ENCODE peak calls at places on chromosomes 16 and 17, in four cellular contexts. W, Z, B and D are unnamed samples. For H3K4me1, the result is how much of the 10 kb centered on the place peaks cover.

GRCh38 chr17:78013683-78014467 is 55.4 kb downstream of the TNRC6C start:
- DNase-seq in W (peak), Z (peak), B (no peak), D (peak)

GRCh38 chr17:64240741-64241347 is 22.2 kb downstream of the TEX2 start:
- DNase-seq in W (peak), Z (peak), B (peak), D (no peak)

GRCh38 chr16:50769-51591 is 2.4 kb downstream of the POLR3K start:
- DNase-seq in W (no peak), Z (no peak), B (no peak), D (no peak)

GRCh38 chr16:89322381-89323119 is 105.0 kb downstream of the ZNF778 start:
- DNase-seq in W (peak), Z (peak), B (peak), D (no peak)

GRCh38 chr17:51684214-51684613 is 423.9 kb downstream of the UTP18 start:
- DNase-seq in W (no peak), Z (no peak), B (no peak), D (no peak)

GRCh38 chr17:43753488-43754129 is 5.0 kb downstream of the SOST start:
- DNase-seq in W (no peak), Z (peak), B (no peak), D (no peak)

GRCh38 chr16:55912022-55912421 is 36.8 kb upstream of the CES5A start:
- DNase-seq in W (no peak), Z (no peak), B (no peak), D (no peak)

GRCh38 chr17:60328679-60329078 is 63.3 kb downstream of the USP32 start:
- DNase-seq in W (no peak), Z (no peak), B (no peak), D (no peak)

GRCh38 chr17:19269102-19269501 is 31.9 kb downstream of the EPN2 start:
- DNase-seq in W (peak), Z (no peak), B (no peak), D (no peak)

GRCh38 chr17:16428098-16428882 is 12.9 kb downstream of the TRPV2 start:
- DNase-seq in W (peak), Z (peak), B (no peak), D (no peak)

GRCh38 chr17:61619493-61619892 is 28.5 kb upstream of the NACA2 start:
- DNase-seq in W (no peak), Z (no peak), B (no peak), D (no peak)
- H3K27ac ChIP-seq in W (no peak), Z (no peak), B (no peak), D (no peak)

DNA sequence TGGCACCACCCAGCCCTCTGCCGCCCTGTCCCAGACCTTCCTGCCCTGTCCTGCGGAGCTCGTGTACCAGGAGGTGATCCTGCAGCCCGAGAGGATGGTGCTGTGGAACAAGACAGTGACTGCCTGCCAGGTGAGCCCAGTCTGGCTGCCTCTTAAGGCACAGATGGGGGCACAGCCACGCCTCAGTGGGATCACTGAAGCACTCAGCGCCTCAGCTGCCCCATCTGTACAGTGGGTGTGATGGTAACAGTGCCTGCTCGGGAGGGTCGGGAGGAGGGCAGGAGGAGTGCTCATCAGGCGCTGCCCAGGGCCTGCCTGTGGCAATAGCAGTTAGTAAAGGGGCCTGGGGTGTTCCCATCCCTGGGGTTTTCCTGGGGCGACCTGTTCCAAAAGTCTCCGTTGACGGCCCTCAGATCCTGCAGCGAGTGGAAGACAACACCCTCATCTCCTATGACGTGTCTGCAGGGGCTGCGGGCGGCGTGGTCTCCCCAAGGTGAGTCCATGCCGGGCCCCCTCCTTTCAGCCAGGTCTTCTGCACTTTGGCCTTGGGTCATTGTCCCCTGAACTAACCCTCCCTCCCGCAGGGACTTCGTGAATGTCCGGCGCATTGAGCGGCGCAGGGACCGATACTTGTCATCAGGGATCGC is 4.6 kb upstream of the TCAP start:
- DNase-seq in W (no peak), Z (no peak), B (no peak), D (no peak)
- H3K4me1 ChIP-seq in W (under half), Z (under half), B (under half), D (under half)

DNA sequence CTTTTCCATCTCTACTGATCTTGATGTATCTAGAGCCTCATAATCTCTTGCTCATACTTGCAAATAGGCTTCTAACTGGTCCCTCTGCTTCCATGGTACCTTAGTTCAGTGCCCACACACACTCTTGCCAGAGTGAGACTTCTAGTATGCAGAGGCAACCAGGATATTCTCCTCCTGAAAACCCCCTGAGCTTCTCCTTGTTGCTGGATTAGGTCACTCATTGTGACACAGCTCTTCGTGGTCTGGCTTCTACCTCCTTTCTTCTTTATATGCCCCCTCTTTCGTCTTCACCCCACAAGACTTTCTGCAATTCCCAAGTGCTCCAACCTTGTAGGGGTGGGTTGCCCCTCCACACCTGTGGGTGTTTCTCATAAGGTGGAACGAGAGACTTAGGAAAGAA is 2.5 kb upstream of the FAM20A start:
- DNase-seq in W (no peak), Z (no peak), B (no peak), D (no peak)
- H3K27ac ChIP-seq in W (no peak), Z (no peak), B (no peak), D (no peak)

GRCh38 chr17:82235775-82236141 is 6.9 kb downstream of the SLC16A3 start:
- DNase-seq in W (no peak), Z (no peak), B (no peak), D (no peak)

GRCh38 chr17:82236142-82236971 is 7.5 kb downstream of the SLC16A3 start:
- DNase-seq in W (peak), Z (peak), B (peak), D (no peak)

GRCh38 chr17:82235056-82235774 is 6.4 kb downstream of the SLC16A3 start:
- DNase-seq in W (no peak), Z (no peak), B (peak), D (no peak)

GRCh38 chr17:82232876-82233785 is 4.3 kb downstream of the SLC16A3 start:
- DNase-seq in W (no peak), Z (no peak), B (peak), D (no peak)

DNA sequence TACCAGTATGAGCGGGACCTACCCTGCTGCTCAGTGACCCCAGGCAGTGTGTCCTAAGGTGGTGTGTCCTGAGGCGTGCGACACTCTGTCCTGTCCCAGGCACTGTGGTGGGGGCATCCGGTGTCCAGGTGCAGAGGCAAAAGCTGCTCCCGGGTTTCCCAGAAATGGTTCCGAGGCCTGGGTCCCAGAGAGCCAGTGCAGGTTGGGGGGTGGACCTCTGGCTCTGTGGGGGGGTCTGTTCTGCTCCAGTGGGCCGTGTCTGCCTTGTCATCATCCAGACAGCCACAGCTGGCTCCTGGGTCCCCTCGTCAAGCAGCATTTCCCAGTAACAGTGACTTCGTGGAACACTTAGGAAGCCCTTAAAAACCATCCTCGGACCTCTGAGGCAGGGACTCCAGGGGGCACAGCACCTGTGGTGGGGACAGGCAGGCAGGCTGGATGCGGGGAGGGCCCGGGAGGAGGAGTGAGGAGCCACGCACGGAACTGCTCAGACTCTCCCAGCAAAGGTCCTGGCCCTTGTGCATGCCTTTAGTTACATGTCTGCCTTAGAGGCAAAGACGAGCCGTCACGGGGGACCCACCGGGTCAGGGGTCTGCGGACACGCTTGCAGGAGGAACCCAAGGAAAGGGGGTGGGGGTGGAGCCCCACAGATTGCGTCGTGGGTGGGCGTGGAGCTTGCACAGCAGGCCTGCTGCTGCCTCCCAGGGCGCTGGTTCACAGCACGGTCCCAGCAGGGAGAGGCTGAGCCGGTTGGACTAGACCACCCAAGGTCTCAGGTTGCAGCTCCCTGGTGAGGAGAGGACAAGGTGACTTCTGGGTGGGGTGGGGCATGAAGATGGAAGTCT is 5.6 kb downstream of the SLC16A3 start:
- DNase-seq in W (no peak), Z (no peak), B (peak), D (no peak)
- H3K4me1 ChIP-seq in W (under half), Z (under half), B (under half), D (under half)

DNA sequence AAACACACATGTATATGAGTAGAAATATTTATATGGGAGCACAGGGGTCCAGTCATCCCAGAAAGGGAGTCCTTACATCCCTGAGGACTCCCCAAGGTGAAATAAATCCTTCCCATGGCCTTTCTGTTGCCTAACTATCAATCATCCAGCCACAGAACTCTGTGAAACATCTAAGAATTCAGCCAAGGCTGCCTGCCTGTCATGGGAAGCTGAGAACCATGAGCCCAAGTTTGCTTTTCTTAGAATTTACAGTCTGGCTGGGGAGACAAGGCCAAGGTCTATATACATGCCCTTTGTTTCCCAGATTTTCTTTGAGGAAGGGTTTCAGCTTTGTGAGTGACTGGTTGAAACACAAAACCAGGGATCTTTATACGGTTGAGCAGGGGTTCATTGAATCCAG is 15.8 kb downstream of the MYL4 start:
- DNase-seq in W (no peak), Z (no peak), B (no peak), D (no peak)
- H3K27ac ChIP-seq in W (peak), Z (peak), B (peak), D (no peak)

DNA sequence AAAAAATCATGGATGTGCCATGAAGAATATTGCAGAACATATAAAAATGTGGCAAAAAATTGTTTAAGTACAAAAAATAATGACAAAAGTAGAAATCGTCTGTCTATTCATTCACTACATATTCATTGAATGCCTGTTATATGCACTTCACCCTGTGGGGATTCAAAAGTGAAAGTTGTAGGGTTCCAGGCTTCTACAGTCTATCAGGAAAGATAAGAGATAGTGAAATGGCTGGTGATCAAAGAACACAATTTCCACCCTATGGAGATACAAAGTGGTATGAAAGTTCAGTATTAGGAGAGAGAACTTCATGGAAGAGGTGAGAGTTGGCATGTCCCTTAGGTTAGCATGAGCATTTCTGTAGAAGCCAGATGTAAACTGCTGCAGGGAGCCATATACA is 127.0 kb upstream of the PMFBP1 start:
- DNase-seq in W (no peak), Z (no peak), B (no peak), D (no peak)
- H3K4me1 ChIP-seq in W (under half), Z (under half), B (under half), D (under half)

DNA sequence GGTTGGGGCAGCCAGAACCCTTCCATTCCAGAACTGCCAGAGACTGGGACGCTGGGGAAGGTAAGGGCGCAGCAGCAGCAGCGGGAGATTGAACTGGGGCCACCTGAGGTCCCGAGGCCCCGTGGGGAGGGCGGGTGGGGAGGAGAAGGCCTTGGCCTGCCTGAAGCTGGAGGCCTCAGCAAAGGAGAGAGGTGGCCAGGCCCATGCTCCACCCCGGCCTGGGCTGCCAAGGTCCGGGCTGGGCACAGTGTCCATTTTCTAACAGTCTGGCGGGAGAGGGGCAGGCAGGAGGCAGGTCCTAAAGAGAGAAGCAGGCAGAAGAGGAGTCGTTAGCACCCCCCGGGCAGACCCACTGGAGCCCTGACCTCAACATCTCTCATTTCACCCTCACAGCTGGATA is 1.1 kb upstream of the GDPD3 start:
- DNase-seq in W (no peak), Z (no peak), B (no peak), D (no peak)
- H3K27ac ChIP-seq in W (no peak), Z (no peak), B (no peak), D (no peak)

GRCh38 chr17:40538019-40538935 is 27.0 kb downstream of the CCR7 start:
- DNase-seq in W (no peak), Z (peak), B (peak), D (no peak)
- H3K4me1 ChIP-seq in W (under half), Z (under half), B (under half), D (under half)

GRCh38 chr17:80384078-80384960 is 30.6 kb upstream of the ENDOV start:
- DNase-seq in W (no peak), Z (no peak), B (no peak), D (no peak)
- H3K27ac ChIP-seq in W (no peak), Z (no peak), B (no peak), D (no peak)